ENCODE peak calls at places on chromosomes 12 and 14, in five cellular contexts. One of them, this sample, is unnamed.

GRCh38 chr14:75979071-75979571 is 2.7 kb downstream of the TGFB3 start:
- DNase-seq in lung: no peak
- DNase-seq in coronary artery: no peak
- DNase-seq in RWPE1: peak
- DNase-seq in mucosa of descending colon: peak
- DNase-seq in this sample: peak

GRCh38 chr14:77738559-77739250 is 22.3 kb downstream of the SNW1 start:
- DNase-seq in mucosa of descending colon: no peak
- DNase-seq in coronary artery: no peak
- DNase-seq in lung: no peak
- DNase-seq in RWPE1: no peak
- DNase-seq in this sample: no peak

GRCh38 chr14:37697489-37698121 is 102.2 kb downstream of the TTC6 start:
- DNase-seq in RWPE1: peak
- DNase-seq in lung: no peak
- DNase-seq in coronary artery: no peak
- DNase-seq in mucosa of descending colon: no peak
- DNase-seq in this sample: peak

GRCh38 chr14:74636424-74637183 is 24.6 kb upstream of the LTBP2 start:
- DNase-seq in coronary artery: no peak
- DNase-seq in mucosa of descending colon: no peak
- DNase-seq in RWPE1: no peak
- DNase-seq in lung: no peak
- DNase-seq in this sample: no peak

GRCh38 chr12:47307680-47308399 is 228.1 kb upstream of the AMIGO2 start:
- DNase-seq in coronary artery: no peak
- DNase-seq in lung: peak
- DNase-seq in RWPE1: peak
- DNase-seq in mucosa of descending colon: no peak
- DNase-seq in this sample: peak

GRCh38 chr12:29148958-29149690 is at the start of gene FAR2:
- DNase-seq in RWPE1: no peak
- DNase-seq in lung: peak
- DNase-seq in mucosa of descending colon: peak
- DNase-seq in coronary artery: no peak
- DNase-seq in this sample: no peak

GRCh38 chr12:63811334-63811733 is 31.6 kb downstream of the RXYLT1 start:
- DNase-seq in mucosa of descending colon: no peak
- DNase-seq in coronary artery: no peak
- DNase-seq in RWPE1: no peak
- DNase-seq in lung: no peak
- DNase-seq in this sample: no peak

GRCh38 chr12:132827763-132828703 is 636 bp downstream of the GOLGA3 start:
- DNase-seq in RWPE1: peak
- DNase-seq in coronary artery: no peak
- DNase-seq in lung: peak
- DNase-seq in mucosa of descending colon: peak
- DNase-seq in this sample: peak

GRCh38 chr12:79407671-79408622 is 282.8 kb downstream of the PAWR start:
- DNase-seq in RWPE1: peak
- DNase-seq in mucosa of descending colon: no peak
- DNase-seq in lung: peak
- DNase-seq in coronary artery: no peak
- DNase-seq in this sample: peak

GRCh38 chr14:99242816-99243795 is 28.9 kb downstream of the BCL11B start:
- DNase-seq in RWPE1: no peak
- DNase-seq in mucosa of descending colon: no peak
- DNase-seq in lung: no peak
- DNase-seq in coronary artery: no peak
- DNase-seq in this sample: no peak

GRCh38 chr12:69987453-69988102 is 162.6 kb downstream of the MYRFL start:
- DNase-seq in RWPE1: peak
- DNase-seq in lung: no peak
- DNase-seq in mucosa of descending colon: no peak
- DNase-seq in coronary artery: no peak
- DNase-seq in this sample: peak

GRCh38 chr14:68530443-68530842 is 262.4 kb downstream of the ZFP36L1 start:
- DNase-seq in lung: no peak
- DNase-seq in coronary artery: no peak
- DNase-seq in mucosa of descending colon: no peak
- DNase-seq in RWPE1: no peak
- DNase-seq in this sample: no peak
- TF ChIP-seq CTCF in lung: no peak
- TF ChIP-seq CTCF in coronary artery: no peak
- TF ChIP-seq CTCF in mucosa of descending colon: no peak
- TF ChIP-seq CTCF in RWPE1: no peak
- TF ChIP-seq CTCF in this sample: no peak

DNA sequence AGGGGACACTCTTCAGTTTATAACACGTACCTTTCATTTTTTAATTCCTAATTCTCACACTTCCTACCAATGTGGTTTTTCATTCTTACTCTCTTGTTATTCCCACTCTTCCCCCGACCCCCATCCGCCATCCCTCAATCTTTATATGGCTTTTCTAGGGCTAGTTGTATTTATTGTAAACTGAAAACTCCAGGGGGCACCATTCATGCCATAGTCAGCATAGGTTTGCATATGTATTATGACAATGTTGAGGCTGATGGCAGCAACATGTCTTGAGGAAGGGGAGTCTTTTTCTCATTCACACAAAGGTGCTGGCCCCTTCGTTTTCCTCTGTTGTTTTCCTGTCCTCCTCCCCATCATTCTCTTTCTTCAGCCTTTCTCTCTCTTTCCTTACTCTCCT is 27.7 kb upstream of the LTA4H start:
- DNase-seq in RWPE1: no peak
- DNase-seq in mucosa of descending colon: no peak
- DNase-seq in coronary artery: no peak
- DNase-seq in lung: no peak
- DNase-seq in this sample: no peak
- TF ChIP-seq CTCF in RWPE1: no peak
- TF ChIP-seq CTCF in mucosa of descending colon: no peak
- TF ChIP-seq CTCF in coronary artery: no peak
- TF ChIP-seq CTCF in lung: no peak
- TF ChIP-seq CTCF in this sample: peak

GRCh38 chr14:26206640-26207039 is 391.2 kb downstream of the NOVA1 start:
- DNase-seq in RWPE1: no peak
- DNase-seq in lung: no peak
- DNase-seq in coronary artery: no peak
- DNase-seq in mucosa of descending colon: no peak
- DNase-seq in this sample: no peak
- TF ChIP-seq CTCF in RWPE1: no peak
- TF ChIP-seq CTCF in lung: no peak
- TF ChIP-seq CTCF in coronary artery: no peak
- TF ChIP-seq CTCF in mucosa of descending colon: no peak
- TF ChIP-seq CTCF in this sample: no peak

DNA sequence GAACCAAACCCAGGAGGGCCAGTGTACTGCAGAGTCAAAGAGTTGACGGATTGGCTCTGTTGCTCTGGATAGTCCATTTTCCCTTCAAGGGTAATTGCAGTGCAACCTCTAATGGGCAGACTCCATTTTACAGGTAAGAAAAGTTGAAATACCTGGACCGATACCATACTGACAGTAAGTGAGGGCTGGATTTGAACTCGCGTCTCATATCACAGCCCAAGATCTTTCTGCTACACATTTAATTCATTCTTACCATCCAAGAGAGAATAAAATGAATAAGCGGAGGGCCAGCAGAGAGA is 356 bp upstream of the ZC3H14 start:
- DNase-seq in lung: no peak
- DNase-seq in mucosa of descending colon: no peak
- DNase-seq in coronary artery: no peak
- DNase-seq in RWPE1: no peak
- DNase-seq in this sample: no peak
- TF ChIP-seq CTCF in lung: no peak
- TF ChIP-seq CTCF in mucosa of descending colon: no peak
- TF ChIP-seq CTCF in coronary artery: no peak
- TF ChIP-seq CTCF in RWPE1: no peak
- TF ChIP-seq CTCF in this sample: no peak

GRCh38 chr12:101570022-101570421 is 24.7 kb upstream of the MYBPC1 start:
- DNase-seq in lung: no peak
- DNase-seq in coronary artery: no peak
- DNase-seq in RWPE1: peak
- DNase-seq in mucosa of descending colon: no peak
- DNase-seq in this sample: peak
- TF ChIP-seq CTCF in lung: no peak
- TF ChIP-seq CTCF in coronary artery: no peak
- TF ChIP-seq CTCF in RWPE1: peak
- TF ChIP-seq CTCF in mucosa of descending colon: no peak
- TF ChIP-seq CTCF in this sample: peak

GRCh38 chr12:6056406-6057211 is 67.9 kb downstream of the VWF start:
- DNase-seq in lung: no peak
- DNase-seq in RWPE1: no peak
- DNase-seq in coronary artery: no peak
- DNase-seq in mucosa of descending colon: no peak
- DNase-seq in this sample: no peak

GRCh38 chr12:6058481-6059161 is 65.8 kb downstream of the VWF start:
- DNase-seq in lung: no peak
- DNase-seq in coronary artery: no peak
- DNase-seq in RWPE1: no peak
- DNase-seq in mucosa of descending colon: no peak
- DNase-seq in this sample: no peak

GRCh38 chr12:6059221-6059620 is 65.2 kb downstream of the VWF start:
- DNase-seq in RWPE1: no peak
- DNase-seq in coronary artery: no peak
- DNase-seq in lung: no peak
- DNase-seq in mucosa of descending colon: no peak
- DNase-seq in this sample: no peak

GRCh38 chr12:6059860-6060565 is 64.5 kb downstream of the VWF start:
- DNase-seq in mucosa of descending colon: no peak
- DNase-seq in lung: no peak
- DNase-seq in coronary artery: no peak
- DNase-seq in RWPE1: no peak
- DNase-seq in this sample: no peak

GRCh38 chr12:6057693-6058092 is 66.8 kb downstream of the VWF start:
- DNase-seq in lung: no peak
- DNase-seq in RWPE1: no peak
- DNase-seq in coronary artery: no peak
- DNase-seq in mucosa of descending colon: no peak
- DNase-seq in this sample: no peak
- TF ChIP-seq CTCF in lung: no peak
- TF ChIP-seq CTCF in RWPE1: no peak
- TF ChIP-seq CTCF in coronary artery: no peak
- TF ChIP-seq CTCF in mucosa of descending colon: no peak
- TF ChIP-seq CTCF in this sample: no peak

GRCh38 chr14:43244142-43244625 is 1262.9 kb downstream of the FSCB start:
- DNase-seq in RWPE1: no peak
- DNase-seq in mucosa of descending colon: no peak
- DNase-seq in lung: no peak
- DNase-seq in coronary artery: no peak
- DNase-seq in this sample: no peak
- TF ChIP-seq CTCF in RWPE1: no peak
- TF ChIP-seq CTCF in mucosa of descending colon: no peak
- TF ChIP-seq CTCF in lung: no peak
- TF ChIP-seq CTCF in coronary artery: no peak
- TF ChIP-seq CTCF in this sample: no peak